ENCODE peak calls at places on chromosomes 5 and 9, in six cellular contexts. G is K562, O is H1, U is WTC11, Z is GM12878, X is HepG2. P is an unnamed sample.

GRCh38 chr5:96816430-96816939 is 8.7 kb upstream of the ERAP1 start:
- DNase-seq in G (no peak), O (no peak), U (peak; percentile 14), Z (peak; percentile 90), X (no peak), P (no peak)

GRCh38 chr9:136504512-136505348 is 21.9 kb upstream of the SEC16A start:
- DNase-seq in G (no peak), O (no peak), U (no peak), Z (no peak), X (no peak), P (no peak)

GRCh38 chr9:124810513-124811355 is 33.8 kb downstream of the OLFML2A start:
- DNase-seq in G (no peak), O (peak; percentile 76), U (peak; percentile 75), Z (no peak), X (peak; percentile 65), P (peak; percentile 74)

GRCh38 chr9:137318976-137319375 is 16.9 kb upstream of the NRARP start:
- DNase-seq in G (peak; percentile 63), O (peak; percentile 67), U (peak; percentile 71), Z (no peak), X (no peak), P (no peak)

GRCh38 chr5:78157001-78157400 is 137.5 kb downstream of the AP3B1 start:
- DNase-seq in G (no peak), O (no peak), U (no peak), Z (no peak), X (no peak), P (no peak)

GRCh38 chr9:110064721-110065252 is 143.2 kb downstream of the C9orf152 start:
- DNase-seq in G (no peak), O (no peak), U (no peak), Z (no peak), X (no peak), P (no peak)

GRCh38 chr5:178551059-178551458 is 39.1 kb downstream of the COL23A1 start:
- DNase-seq in G (peak; percentile 34), O (no peak), U (no peak), Z (no peak), X (peak; percentile 18), P (peak; percentile 12)

GRCh38 chr9:38700695-38701094 is 19.2 kb downstream of the FAM240B start:
- DNase-seq in G (no peak), O (no peak), U (no peak), Z (no peak), X (no peak), P (no peak)

GRCh38 chr5:172935096-172935495 is 24.1 kb upstream of the RPL26L1 start:
- DNase-seq in G (no peak), O (no peak), U (no peak), Z (no peak), X (no peak), P (no peak)

GRCh38 chr5:92081958-92082712 is 699.0 kb upstream of the ARRDC3 start:
- DNase-seq in G (no peak), O (no peak), U (no peak), Z (no peak), X (no peak), P (no peak)

GRCh38 chr9:31089822-31090221 is 1294.6 kb upstream of the ACO1 start:
- DNase-seq in G (no peak), O (no peak), U (no peak), Z (no peak), X (no peak), P (no peak)

GRCh38 chr9:37290881-37291485 is 131.5 kb upstream of the GRHPR start:
- DNase-seq in G (no peak), O (no peak), U (no peak), Z (no peak), X (no peak), P (peak; percentile 21)

GRCh38 chr5:147509710-147510651 is at the start of gene DPYSL3:
- DNase-seq in G (no peak), O (peak; percentile 84), U (peak; percentile 85), Z (no peak), X (no peak), P (peak; percentile 15)

GRCh38 chr9:35829764-35830096 is 702 bp downstream of the TMEM8B start:
- DNase-seq in G (no peak), O (no peak), U (no peak), Z (no peak), X (peak; percentile 22), P (no peak)

GRCh38 chr5:174533771-174534221 is 190.6 kb upstream of the MSX2 start:
- DNase-seq in G (no peak), O (no peak), U (no peak), Z (no peak), X (no peak), P (peak; percentile 70)

GRCh38 chr5:66122379-66123034 is 21.6 kb upstream of the SREK1 start:
- DNase-seq in G (no peak), O (no peak), U (no peak), Z (no peak), X (no peak), P (no peak)

GRCh38 chr9:20693068-20693467 is 9.0 kb downstream of the FOCAD start:
- DNase-seq in G (no peak), O (no peak), U (no peak), Z (no peak), X (no peak), P (no peak)

GRCh38 chr5:60076746-60077145 is 183.2 kb upstream of the PDE4D start:
- DNase-seq in G (no peak), O (no peak), U (no peak), Z (no peak), X (no peak), P (no peak)
- TF ChIP-seq ATF3 in G (no peak), O (no peak), U (no peak), Z (no peak), X (no peak), P (no peak)

GRCh38 chr9:83933804-83934203 is 12.6 kb upstream of the KIF27 start:
- DNase-seq in G (no peak), O (no peak), U (no peak), Z (no peak), X (no peak), P (no peak)

GRCh38 chr9:83935276-83935890 is 14.2 kb upstream of the KIF27 start:
- DNase-seq in G (no peak), O (no peak), U (no peak), Z (no peak), X (no peak), P (no peak)

GRCh38 chr9:83932851-83933250 is 11.6 kb upstream of the KIF27 start:
- DNase-seq in G (no peak), O (no peak), U (no peak), Z (no peak), X (no peak), P (no peak)

GRCh38 chr9:83936523-83936922 is 15.3 kb upstream of the KIF27 start:
- DNase-seq in G (no peak), O (peak; percentile 7), U (no peak), Z (no peak), X (no peak), P (no peak)

DNA sequence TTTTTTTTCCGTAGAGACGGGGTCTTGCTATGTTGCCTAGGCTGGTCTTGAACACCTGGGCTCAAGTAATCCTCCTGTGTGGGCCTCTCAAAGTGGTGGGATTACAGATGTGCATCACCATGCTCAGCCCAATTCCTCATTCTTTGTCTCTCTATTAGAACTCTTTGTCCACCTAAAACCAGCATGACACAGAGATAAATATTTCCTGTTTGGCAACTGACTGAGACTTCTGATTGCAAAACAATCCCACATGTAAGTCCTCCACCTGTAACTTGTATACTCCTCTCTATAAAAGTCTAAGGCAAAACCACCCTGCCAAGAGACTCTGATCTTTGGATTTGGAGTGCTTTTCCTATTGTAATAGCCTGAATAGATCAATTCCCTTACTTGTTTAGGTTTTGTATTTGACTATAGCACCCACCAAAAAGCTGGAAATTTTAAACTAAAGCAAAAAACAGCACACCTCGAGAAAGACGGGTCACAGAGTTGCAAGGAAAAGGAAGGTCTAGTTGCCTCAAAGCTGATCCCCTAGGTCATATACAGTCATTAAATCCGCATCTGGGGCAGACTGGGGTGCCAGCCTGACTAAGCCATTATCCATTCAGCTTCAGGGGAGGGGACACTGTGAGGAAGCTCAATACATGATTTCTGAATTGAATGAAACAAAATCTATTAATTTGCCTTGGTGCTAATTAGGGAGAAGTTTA is 13.5 kb upstream of the KIF27 start:
- DNase-seq in G (no peak), O (no peak), U (no peak), Z (no peak), X (no peak), P (no peak)
- TF ChIP-seq ATF3 in G (no peak), O (no peak), U (no peak), Z (no peak), X (no peak), P (no peak)

GRCh38 chr5:168833936-168834335 is 254.8 kb upstream of the PANK3 start:
- DNase-seq in G (no peak), O (peak; percentile 55), U (peak; percentile 56), Z (no peak), X (no peak), P (no peak)

GRCh38 chr5:168837852-168838251 is 258.7 kb upstream of the PANK3 start:
- DNase-seq in G (no peak), O (no peak), U (no peak), Z (no peak), X (no peak), P (no peak)

GRCh38 chr5:168833383-168833782 is 254.2 kb upstream of the PANK3 start:
- DNase-seq in G (no peak), O (no peak), U (no peak), Z (no peak), X (no peak), P (no peak)

GRCh38 chr5:168831438-168831837 is 252.3 kb upstream of the PANK3 start:
- DNase-seq in G (no peak), O (no peak), U (no peak), Z (no peak), X (no peak), P (no peak)

DNA sequence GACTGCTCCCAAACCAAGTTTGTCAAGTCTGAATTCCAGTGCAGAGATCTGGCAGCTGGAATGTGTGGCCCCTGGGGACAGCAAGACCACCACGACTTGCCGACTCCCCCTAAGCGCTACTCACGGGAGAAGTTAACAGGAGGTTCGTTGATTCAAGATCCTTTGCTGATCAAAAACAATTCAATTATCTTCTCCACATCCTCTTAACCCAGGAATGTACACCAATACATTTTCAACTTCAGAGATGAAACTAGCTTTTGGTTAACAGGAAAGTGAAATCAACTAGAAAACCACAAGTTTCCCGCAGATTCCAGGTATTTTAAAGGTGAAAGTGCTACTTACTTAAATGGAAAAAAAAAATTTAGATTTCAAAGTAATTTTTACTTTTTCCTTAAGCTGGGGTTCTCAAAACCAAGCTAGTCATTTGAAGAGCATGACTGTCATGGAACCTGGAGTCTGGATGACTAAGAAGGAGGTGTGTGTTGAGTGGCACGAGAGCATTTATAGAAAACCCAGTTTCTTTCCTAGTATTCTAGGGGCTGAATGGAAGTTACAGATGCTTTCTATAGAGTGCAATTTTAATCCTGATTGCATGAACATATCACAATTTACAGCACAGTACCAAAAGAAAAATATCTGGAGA is 257.6 kb upstream of the PANK3 start:
- DNase-seq in G (no peak), O (no peak), U (no peak), Z (no peak), X (no peak), P (no peak)
- TF ChIP-seq ATF3 in G (no peak), O (no peak), U (no peak), Z (no peak), X (no peak), P (no peak)

DNA sequence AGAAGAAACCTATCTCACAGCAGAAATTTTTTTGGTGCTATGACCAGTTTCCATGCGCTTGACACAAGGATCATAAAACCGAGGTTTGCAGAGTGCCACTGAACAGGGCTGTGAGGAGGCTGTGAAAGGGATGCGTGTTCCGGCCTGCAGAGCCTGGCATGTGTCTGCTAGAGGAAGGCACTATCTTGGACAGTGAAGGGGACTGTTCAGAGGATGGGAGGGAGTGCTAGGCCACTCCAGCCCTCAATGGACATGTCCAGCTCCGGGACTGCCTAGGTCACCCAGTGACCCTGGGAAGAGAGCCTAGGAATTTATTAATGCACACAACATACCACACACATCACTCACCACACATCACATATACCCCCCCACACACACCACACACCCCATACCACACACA is 275.9 kb downstream of the GADD45G start:
- DNase-seq in G (no peak), O (peak; percentile 17), U (no peak), Z (no peak), X (no peak), P (no peak)
- TF ChIP-seq ATF3 in G (no peak), O (no peak), U (no peak), Z (no peak), X (no peak), P (no peak)

P was measured in HCT116.